ENCODE peak calls at places on chromosomes 13 and 19, in six cellular contexts. K is spleen, D is HL-60, B is cardiac muscle cell, J is IMR-90, Y is heart right ventricle. F is an unnamed sample.
A peak's percentile ranks its signal among the peaks of the same experiment; 100 is the strongest.

GRCh38 chr13:31947506-31947905 is 84.1 kb upstream of the FRY start:
- DNase-seq in J (no peak), D (no peak), K (no peak), B (no peak), Y (no peak), F (no peak)

GRCh38 chr19:58248886-58249285 is 20.2 kb downstream of the ZNF544 start:
- DNase-seq in B (no peak), K (no peak), J (no peak), D (no peak), Y (no peak), F (no peak)

GRCh38 chr19:10290876-10291553 is 1.3 kb downstream of the ICAM5 start:
- DNase-seq in Y (no peak), D (peak; percentile 29), K (peak; percentile 88), J (peak; percentile 54), B (peak; percentile 54), F (no peak)

GRCh38 chr19:51691122-51692064 is 1.7 kb upstream of the SPACA6 start:
- DNase-seq in J (peak; percentile 65), B (peak; percentile 81), Y (no peak), D (peak; percentile 17), K (no peak), F (no peak)

GRCh38 chr19:40143612-40144011 is 47.6 kb upstream of the MAP3K10 start:
- DNase-seq in B (no peak), Y (peak; percentile 30), D (peak; percentile 21), K (peak; percentile 80), J (no peak), F (no peak)

GRCh38 chr19:45878043-45878794 is 7.7 kb downstream of the IRF2BP1 start:
- DNase-seq in J (no peak), D (no peak), K (no peak), Y (no peak), B (no peak), F (no peak)

GRCh38 chr19:16590876-16591802 is 18.9 kb upstream of the SLC35E1 start:
- DNase-seq in K (no peak), J (no peak), Y (no peak), B (no peak), D (no peak), F (no peak)

GRCh38 chr13:31891472-31891871 is 140.1 kb upstream of the FRY start:
- DNase-seq in J (no peak), K (no peak), D (no peak), Y (no peak), B (no peak), F (no peak)

GRCh38 chr13:63948045-63948444 is 2532.4 kb upstream of the PCDH20 start:
- DNase-seq in K (no peak), D (no peak), B (no peak), Y (no peak), J (peak; percentile 41), F (no peak)

GRCh38 chr19:4429266-4430200 is 27.1 kb downstream of the CHAF1A start:
- DNase-seq in J (peak; percentile 62), Y (no peak), D (no peak), K (no peak), B (no peak), F (no peak)

GRCh38 chr13:106490887-106491321 is 44.6 kb downstream of the EFNB2 start:
- DNase-seq in K (no peak), J (no peak), B (no peak), D (no peak), Y (no peak), F (no peak)

GRCh38 chr13:24228852-24229458 is 68.4 kb downstream of the SPATA13 start:
- DNase-seq in Y (peak; percentile 44), D (peak; percentile 45), B (peak; percentile 84), K (no peak), J (peak; percentile 81), F (no peak)

GRCh38 chr13:77724092-77724491 is 26.6 kb downstream of the SLAIN1 start:
- DNase-seq in K (no peak), D (no peak), Y (no peak), B (no peak), J (no peak), F (no peak)

GRCh38 chr13:112859128-112859816 is 109.7 kb upstream of the MCF2L start:
- DNase-seq in J (no peak), Y (no peak), D (no peak), K (peak; percentile 69), B (no peak), F (peak; percentile 63)

GRCh38 chr19:28281676-28282075 is 931.3 kb downstream of the UQCRFS1 start:
- DNase-seq in J (no peak), B (no peak), Y (no peak), K (no peak), D (no peak), F (no peak)

GRCh38 chr19:18846862-18847515 is 15.2 kb downstream of the UPF1 start:
- DNase-seq in J (peak; percentile 69), D (peak; percentile 67), Y (peak; percentile 77), B (peak; percentile 84), K (peak; percentile 94), F (no peak)

GRCh38 chr13:101149735-101150380 is 266.4 kb downstream of the NALCN start:
- DNase-seq in D (no peak), B (peak; percentile 35), K (no peak), J (peak; percentile 66), Y (no peak), F (no peak)

GRCh38 chr19:18292810-18293641 is 11.6 kb upstream of the JUND start:
- DNase-seq in J (peak; percentile 57), Y (peak; percentile 90), B (peak; percentile 90), K (peak; percentile 92), D (peak; percentile 81), F (no peak)

GRCh38 chr13:114235697-114236096 is 1.0 kb downstream of the CDC16 start:
- DNase-seq in K (no peak), Y (no peak), J (no peak), B (no peak), D (peak; percentile 16), F (no peak)

GRCh38 chr13:36674337-36675212 is 755 bp downstream of the SERTM1 start:
- DNase-seq in B (no peak), J (no peak), D (no peak), K (no peak), Y (no peak), F (no peak)

GRCh38 chr13:28282451-28282850 is 144.1 kb downstream of the PAN3 start:
- DNase-seq in Y (no peak), D (peak; percentile 68), J (no peak), B (no peak), K (no peak), F (no peak)

GRCh38 chr13:28583661-28584091 is 75.3 kb upstream of the POMP start:
- DNase-seq in J (peak; percentile 34), K (no peak), D (no peak), Y (no peak), B (peak; percentile 21), F (no peak)

GRCh38 chr19:31955884-31956283 is 389.5 kb upstream of the ZNF507 start:
- DNase-seq in Y (no peak), K (no peak), D (no peak), J (no peak), B (no peak), F (no peak)

GRCh38 chr19:13797058-13797440 is 1.8 kb downstream of the ZSWIM4 start:
- DNase-seq in Y (no peak), B (no peak), J (no peak), K (no peak), D (no peak), F (no peak)

GRCh38 chr19:13797870-13798269 is 2.6 kb downstream of the ZSWIM4 start:
- DNase-seq in Y (no peak), D (no peak), B (peak; percentile 93), K (no peak), J (peak; percentile 71), F (no peak)

GRCh38 chr19:13794752-13795589 is at the start of gene ZSWIM4:
- DNase-seq in D (peak; percentile 99), J (peak; percentile 99), B (peak; percentile 100), Y (peak; percentile 99), K (peak; percentile 97), F (peak; percentile 99)

GRCh38 chr19:13795595-13796300 is 505 bp downstream of the ZSWIM4 start:
- DNase-seq in B (peak; percentile 25), Y (no peak), D (no peak), K (no peak), J (peak; percentile 28), F (no peak)

DNA sequence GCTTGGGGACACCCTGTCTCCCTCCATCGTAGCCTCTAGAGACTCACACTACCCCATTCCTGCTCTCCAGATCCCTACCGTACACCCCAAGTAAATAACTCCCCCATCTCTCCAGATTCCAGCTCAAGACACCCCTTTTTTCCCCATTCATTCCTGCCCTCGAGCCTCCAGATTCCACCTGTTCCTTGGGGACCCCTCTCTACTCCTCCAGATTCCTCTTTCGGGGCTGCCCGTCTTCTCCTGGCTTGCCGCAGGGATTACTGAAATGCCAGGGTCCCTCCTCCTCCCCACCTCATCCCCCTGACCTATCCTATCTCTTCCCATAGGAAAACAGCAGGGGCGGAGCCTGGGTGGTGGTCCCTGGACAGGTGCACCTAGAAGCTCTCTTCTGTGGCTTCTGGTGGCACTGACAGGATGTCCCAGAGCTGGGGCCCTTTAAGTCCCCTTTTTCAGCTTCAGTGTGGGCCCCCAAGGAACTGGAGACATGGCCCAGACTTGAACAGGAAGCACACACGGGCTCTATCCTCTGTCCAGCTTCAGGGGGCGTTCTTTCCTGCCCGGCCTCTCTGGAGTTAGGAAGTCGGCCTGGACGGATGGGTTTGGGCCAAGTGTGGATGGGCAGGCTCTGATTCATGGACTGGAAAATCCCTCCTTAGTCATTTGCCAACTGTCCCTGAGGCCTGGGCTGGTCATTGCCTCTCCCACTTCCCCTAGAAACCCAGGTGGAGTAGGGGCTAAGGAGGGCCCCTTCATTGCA is 1.2 kb downstream of the ZSWIM4 start:
- DNase-seq in B (peak; percentile 95), J (peak; percentile 98), Y (peak; percentile 84), D (no peak), K (peak; percentile 79), F (no peak)
- TF ChIP-seq CTCF in B (peak; percentile 55), J (peak; percentile 49), Y (peak; percentile 45), D (no peak), K (no peak), F (peak; percentile 70)

GRCh38 chr19:49347835-49348234 is 12.6 kb downstream of the CD37 start:
- DNase-seq in J (peak; percentile 82), K (peak; percentile 60), Y (no peak), D (no peak), B (peak; percentile 67), F (no peak)
- TF ChIP-seq CTCF in J (peak; percentile 29), K (no peak), Y (peak; percentile 19), D (no peak), B (peak; percentile 28), F (peak; percentile 37)

GRCh38 chr13:26459276-26460131 is 98.0 kb upstream of the WASF3 start:
- DNase-seq in Y (peak; percentile 54), K (no peak), J (no peak), B (no peak), D (no peak), F (no peak)
- TF ChIP-seq CTCF in Y (no peak), K (no peak), J (no peak), B (no peak), D (no peak), F (no peak)

GRCh38 chr19:6674868-6675305 is 4.9 kb upstream of the TNFSF14 start:
- DNase-seq in K (peak; percentile 93), J (peak; percentile 21), B (peak; percentile 82), D (peak; percentile 96), Y (peak; percentile 23), F (peak; percentile 42)
- TF ChIP-seq CTCF in K (peak; percentile 32), J (no peak), B (no peak), D (peak; percentile 3), Y (no peak), F (peak; percentile 23)